ENCODE peak calls at places on chromosome 12, in four cellular contexts. One of them, this sample, is unnamed.

GRCh38 chr12:132735496-132735895 is 24.9 kb downstream of the PGAM5 start:
- DNase-seq in lower leg skin: no peak
- DNase-seq in left ventricle myocardium inferior: no peak
- DNase-seq in IMR-90: no peak
- DNase-seq in this sample: no peak

GRCh38 chr12:97875064-97875463 is 412.5 kb downstream of the RMST start:
- DNase-seq in lower leg skin: no peak
- DNase-seq in left ventricle myocardium inferior: no peak
- DNase-seq in IMR-90: no peak
- DNase-seq in this sample: no peak

GRCh38 chr12:70213707-70214106 is 29.5 kb upstream of the CNOT2 start:
- DNase-seq in lower leg skin: no peak
- DNase-seq in left ventricle myocardium inferior: no peak
- DNase-seq in IMR-90: no peak
- DNase-seq in this sample: no peak

GRCh38 chr12:33825442-33825841 is 196.9 kb upstream of the ALG10 start:
- DNase-seq in lower leg skin: no peak
- DNase-seq in left ventricle myocardium inferior: no peak
- DNase-seq in IMR-90: no peak
- DNase-seq in this sample: no peak

GRCh38 chr12:97380440-97380839 is 82.2 kb upstream of the RMST start:
- DNase-seq in lower leg skin: no peak
- DNase-seq in left ventricle myocardium inferior: no peak
- DNase-seq in IMR-90: no peak
- DNase-seq in this sample: no peak

GRCh38 chr12:118494776-118495175 is 118.4 kb downstream of the SUDS3 start:
- DNase-seq in lower leg skin: no peak
- DNase-seq in left ventricle myocardium inferior: no peak
- DNase-seq in IMR-90: no peak
- DNase-seq in this sample: no peak

GRCh38 chr12:109513977-109514376 is 36.5 kb downstream of the UBE3B start:
- DNase-seq in lower leg skin: no peak
- DNase-seq in left ventricle myocardium inferior: no peak
- DNase-seq in IMR-90: peak
- DNase-seq in this sample: no peak

GRCh38 chr12:132329739-132330548 is 555 bp upstream of the GALNT9 start:
- DNase-seq in lower leg skin: no peak
- DNase-seq in left ventricle myocardium inferior: no peak
- DNase-seq in IMR-90: no peak
- DNase-seq in this sample: no peak

DNA sequence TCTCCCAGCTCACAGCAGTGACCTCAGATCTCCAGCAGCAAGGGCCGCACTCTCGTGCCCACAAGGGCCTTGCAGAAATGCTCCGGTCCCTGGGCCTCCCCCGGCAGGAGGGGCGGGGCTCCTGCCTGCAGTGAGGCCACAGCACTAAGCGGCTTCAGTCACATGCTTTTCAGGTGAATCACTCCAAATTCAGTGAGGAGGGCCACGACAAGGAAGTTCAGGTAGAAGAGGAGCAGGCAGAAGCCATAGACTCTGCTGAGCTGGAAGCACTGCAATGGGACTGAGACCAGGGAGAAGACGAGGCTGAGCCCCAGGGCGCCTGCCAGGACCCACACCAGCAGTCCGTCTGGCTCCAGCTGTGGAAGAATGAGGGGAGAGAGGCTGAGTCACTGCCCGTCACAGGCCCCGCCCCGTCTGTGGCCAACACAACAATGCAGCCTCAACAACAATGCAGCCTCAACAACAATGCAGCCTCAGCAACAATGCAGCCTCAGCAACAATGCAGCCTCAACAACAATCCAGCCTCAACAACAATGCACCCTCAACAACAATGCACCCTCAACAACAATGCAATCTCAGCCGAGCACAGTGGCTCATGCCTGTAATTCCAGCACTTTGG is 35.2 kb downstream of the SLC8B1 start:
- DNase-seq in lower leg skin: peak
- DNase-seq in left ventricle myocardium inferior: peak
- DNase-seq in IMR-90: peak
- DNase-seq in this sample: no peak
- H3K4me3 ChIP-seq in lower leg skin: no peak
- H3K4me3 ChIP-seq in left ventricle myocardium inferior: peak
- H3K4me3 ChIP-seq in IMR-90: no peak
- H3K4me3 ChIP-seq in this sample: no peak

GRCh38 chr12:104494816-104495158 is 38.0 kb downstream of the CHST11 start:
- DNase-seq in lower leg skin: no peak
- DNase-seq in left ventricle myocardium inferior: no peak
- DNase-seq in IMR-90: no peak
- DNase-seq in this sample: no peak
- H3K4me3 ChIP-seq in lower leg skin: no peak
- H3K4me3 ChIP-seq in left ventricle myocardium inferior: peak
- H3K4me3 ChIP-seq in IMR-90: no peak
- H3K4me3 ChIP-seq in this sample: no peak

DNA sequence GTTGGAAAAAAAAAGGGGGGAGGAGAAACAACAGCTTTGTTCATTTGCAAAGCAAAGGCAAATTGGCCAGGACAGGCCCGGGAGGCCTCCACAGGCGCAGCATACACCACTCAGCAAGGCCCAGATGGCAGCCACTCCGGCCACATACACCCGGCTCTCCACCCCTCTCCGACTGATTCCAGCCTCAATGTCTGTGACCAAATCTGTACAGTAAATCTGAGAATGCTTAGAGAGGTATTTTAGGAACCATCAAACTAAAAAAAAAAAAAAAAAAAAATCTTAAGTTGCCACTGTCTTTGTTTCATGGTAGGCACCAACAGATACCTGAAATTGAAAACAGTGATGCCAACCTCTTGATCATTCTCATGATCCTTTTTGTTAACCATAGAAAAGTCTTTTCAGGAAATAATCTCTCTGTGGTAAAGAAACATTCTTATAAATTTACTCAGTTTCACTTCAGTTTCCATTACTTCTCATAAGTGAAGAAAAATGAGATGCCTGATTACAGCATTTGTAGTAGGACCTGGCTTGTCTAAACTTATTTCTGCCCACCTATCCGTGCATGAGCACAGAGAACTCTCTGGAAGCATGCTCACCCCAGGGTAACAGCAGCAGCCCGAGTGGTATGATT is 20.2 kb downstream of the VPS37B start:
- DNase-seq in lower leg skin: peak
- DNase-seq in left ventricle myocardium inferior: no peak
- DNase-seq in IMR-90: no peak
- DNase-seq in this sample: no peak
- H3K4me3 ChIP-seq in lower leg skin: no peak
- H3K4me3 ChIP-seq in left ventricle myocardium inferior: no peak
- H3K4me3 ChIP-seq in IMR-90: no peak
- H3K4me3 ChIP-seq in this sample: no peak

DNA sequence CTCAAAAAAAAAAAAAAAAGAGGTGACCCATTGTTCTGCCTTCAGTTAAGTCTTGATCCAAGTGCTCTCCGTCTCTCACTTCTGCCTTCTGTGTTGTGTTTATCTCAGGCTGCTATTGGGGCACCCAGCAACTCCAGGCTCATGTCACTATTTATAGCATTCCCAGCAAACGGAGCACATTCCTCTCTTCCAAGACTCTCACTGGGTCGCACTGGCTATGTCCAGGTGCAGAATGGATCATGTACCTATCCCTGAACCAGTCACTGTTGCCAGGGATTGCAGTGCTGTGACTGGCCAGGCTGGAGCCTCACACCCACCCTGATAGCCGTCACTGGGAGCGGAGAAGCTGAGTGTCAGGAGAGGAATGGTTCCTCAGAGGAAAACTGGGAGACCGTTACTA is 31.2 kb downstream of the RHOF start:
- DNase-seq in lower leg skin: no peak
- DNase-seq in left ventricle myocardium inferior: no peak
- DNase-seq in IMR-90: peak
- DNase-seq in this sample: no peak
- H3K4me3 ChIP-seq in lower leg skin: no peak
- H3K4me3 ChIP-seq in left ventricle myocardium inferior: peak
- H3K4me3 ChIP-seq in IMR-90: no peak
- H3K4me3 ChIP-seq in this sample: no peak

This sample was measured in vagina.